ENCODE peak calls at places on chromosomes 4 and X, in six cellular contexts. S is left ventricle myocardium inferior; L is CD4-positive, CD25-positive, alpha-beta regulatory T cell; C is colonic mucosa; J is tibial nerve; B is IMR-90. Z is an unnamed sample.

GRCh38 chr4:104025251-104025650 is 305.5 kb upstream of the TACR3 start:
- DNase-seq in C (no peak), S (no peak), B (no peak), L (no peak), J (no peak), Z (no peak)

GRCh38 chr4:145179201-145179860 is 1.1 kb downstream of the OTUD4 start:
- DNase-seq in C (peak; percentile 80), J (peak; percentile 46), S (peak; percentile 80), L (peak; percentile 72), B (peak; percentile 49), Z (peak; percentile 52)

GRCh38 chr4:87390931-87391782 is at the start of gene HSD17B11:
- DNase-seq in J (peak; percentile 91), S (peak; percentile 88), B (peak; percentile 93), L (peak; percentile 73), C (peak; percentile 97), Z (peak; percentile 95)

GRCh38 chr4:3732076-3733028 is 33.8 kb upstream of the ADRA2C start:
- DNase-seq in B (no peak), S (no peak), C (no peak), L (no peak), J (no peak), Z (no peak)

GRCh38 chr4:87704000-87704399 is 53.9 kb downstream of the DMP1 start:
- DNase-seq in S (no peak), J (no peak), L (no peak), C (no peak), B (no peak), Z (no peak)

GRCh38 chrX:32530802-32531403 is 680.4 kb downstream of the DMD start:
- DNase-seq in B (peak; percentile 52), C (peak; percentile 31), J (peak; percentile 46), S (no peak), L (no peak), Z (peak; percentile 24)

GRCh38 chrX:64977830-64978229 is 1.6 kb upstream of the ZC4H2 start:
- DNase-seq in S (no peak), B (peak; percentile 28), J (no peak), L (no peak), C (no peak), Z (no peak)

GRCh38 chrX:40105016-40105790 is 7.4 kb upstream of the BCOR start:
- DNase-seq in J (no peak), B (no peak), L (no peak), C (no peak), S (peak; percentile 52), Z (peak; percentile 38)

GRCh38 chrX:38095971-38096529 is 89.7 kb downstream of the SYTL5 start:
- DNase-seq in C (no peak), B (peak; percentile 58), L (no peak), J (no peak), S (no peak), Z (no peak)

GRCh38 chrX:8688776-8689175 is 43.2 kb downstream of the ANOS1 start:
- DNase-seq in L (no peak), C (no peak), J (no peak), S (no peak), B (no peak), Z (no peak)

GRCh38 chr4:73345399-73345975 is 58.6 kb upstream of the ALB start:
- DNase-seq in L (no peak), C (no peak), J (no peak), S (no peak), B (no peak), Z (no peak)

GRCh38 chr4:37802068-37802666 is 24.3 kb upstream of the PGM2 start:
- DNase-seq in C (peak; percentile 68), B (peak; percentile 60), S (peak; percentile 26), J (no peak), L (no peak), Z (peak; percentile 86)

GRCh38 chr4:19944251-19944650 is 307.5 kb upstream of the SLIT2 start:
- DNase-seq in B (no peak), L (no peak), C (no peak), J (no peak), S (no peak), Z (no peak)

GRCh38 chr4:141329174-141329569 is 108.5 kb downstream of the ZNF330 start:
- DNase-seq in J (peak; percentile 63), L (no peak), B (peak; percentile 80), C (no peak), S (no peak), Z (no peak)

GRCh38 chrX:12241026-12241425 is 102.8 kb downstream of the FRMPD4 start:
- DNase-seq in B (peak; percentile 5), C (no peak), L (no peak), J (no peak), S (no peak), Z (no peak)

GRCh38 chrX:1152090-1152489 is 60.4 kb downstream of the CRLF2 start:
- DNase-seq in L (no peak), B (no peak), C (no peak), S (no peak), J (no peak), Z (no peak)
- H3K9me3 ChIP-seq in L (no peaks in the 10 kb centered on the region), B (peaks cover 11% of the 10 kb centered on the region), C (no peaks in the 10 kb centered on the region), S (no peaks in the 10 kb centered on the region), J (no peaks in the 10 kb centered on the region), Z (no peaks in the 10 kb centered on the region)

DNA sequence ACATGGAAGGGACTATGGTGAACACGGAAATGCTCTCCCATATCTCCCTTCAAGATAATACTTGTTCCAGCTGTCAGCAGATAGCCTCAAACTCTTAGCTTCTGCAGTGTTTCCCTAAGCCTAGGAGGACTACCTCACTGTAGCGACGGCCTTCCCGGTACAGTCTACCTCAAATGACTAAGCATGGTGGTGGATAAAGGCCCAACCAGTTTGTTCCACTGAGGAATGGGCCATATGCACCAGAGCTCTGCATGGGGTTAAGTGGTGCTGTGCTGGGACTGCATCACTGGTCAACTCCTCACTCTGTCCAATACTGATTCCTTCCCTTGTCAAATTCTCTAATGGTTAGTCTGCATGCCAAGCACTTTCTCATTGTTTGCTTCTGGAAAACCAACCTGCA is 119.6 kb upstream of the GNPDA2 start:
- DNase-seq in L (no peak), S (no peak), C (no peak), J (no peak), B (no peak), Z (no peak)
- H3K9me3 ChIP-seq in L (no peaks in the 10 kb centered on the region), S (no peaks in the 10 kb centered on the region), C (no peaks in the 10 kb centered on the region), J (no peaks in the 10 kb centered on the region), B (no peaks in the 10 kb centered on the region), Z (no peaks in the 10 kb centered on the region)

GRCh38 chrX:115929480-115929879 is 241.1 kb upstream of the AGTR2 start:
- DNase-seq in L (no peak), C (no peak), J (no peak), S (no peak), B (no peak), Z (no peak)
- H3K9me3 ChIP-seq in L (peaks cover 2% of the 10 kb centered on the region), C (no peaks in the 10 kb centered on the region), J (no peaks in the 10 kb centered on the region), S (peaks cover 88% of the 10 kb centered on the region), B (peaks cover 14% of the 10 kb centered on the region), Z (no peaks in the 10 kb centered on the region)

DNA sequence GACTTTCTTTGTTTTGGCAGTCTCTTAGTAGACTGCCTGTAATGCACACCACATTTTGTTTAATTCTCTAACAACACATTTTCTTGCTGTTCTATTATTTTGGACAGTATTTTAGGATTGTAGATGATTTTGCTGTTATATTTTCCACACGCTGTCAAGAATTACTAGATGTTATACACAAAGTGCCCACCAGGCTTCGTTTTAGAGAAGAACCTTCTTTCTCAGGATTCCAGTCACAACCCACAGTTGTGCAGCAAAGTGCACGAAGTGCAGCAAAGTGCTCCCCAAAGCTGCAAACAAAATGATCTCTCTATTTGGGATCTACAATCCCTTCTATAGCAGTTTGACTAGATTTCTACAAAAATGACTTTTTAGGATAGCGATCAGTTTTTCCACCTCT is 2.4 kb downstream of the ZNF141 start:
- DNase-seq in J (no peak), B (no peak), L (no peak), S (no peak), C (no peak), Z (no peak)
- H3K9me3 ChIP-seq in J (no peaks in the 10 kb centered on the region), B (peaks cover 22% of the 10 kb centered on the region), L (peaks cover 32% of the 10 kb centered on the region), S (peaks cover 45% of the 10 kb centered on the region), C (peaks cover 7% of the 10 kb centered on the region), Z (no peaks in the 10 kb centered on the region)

DNA sequence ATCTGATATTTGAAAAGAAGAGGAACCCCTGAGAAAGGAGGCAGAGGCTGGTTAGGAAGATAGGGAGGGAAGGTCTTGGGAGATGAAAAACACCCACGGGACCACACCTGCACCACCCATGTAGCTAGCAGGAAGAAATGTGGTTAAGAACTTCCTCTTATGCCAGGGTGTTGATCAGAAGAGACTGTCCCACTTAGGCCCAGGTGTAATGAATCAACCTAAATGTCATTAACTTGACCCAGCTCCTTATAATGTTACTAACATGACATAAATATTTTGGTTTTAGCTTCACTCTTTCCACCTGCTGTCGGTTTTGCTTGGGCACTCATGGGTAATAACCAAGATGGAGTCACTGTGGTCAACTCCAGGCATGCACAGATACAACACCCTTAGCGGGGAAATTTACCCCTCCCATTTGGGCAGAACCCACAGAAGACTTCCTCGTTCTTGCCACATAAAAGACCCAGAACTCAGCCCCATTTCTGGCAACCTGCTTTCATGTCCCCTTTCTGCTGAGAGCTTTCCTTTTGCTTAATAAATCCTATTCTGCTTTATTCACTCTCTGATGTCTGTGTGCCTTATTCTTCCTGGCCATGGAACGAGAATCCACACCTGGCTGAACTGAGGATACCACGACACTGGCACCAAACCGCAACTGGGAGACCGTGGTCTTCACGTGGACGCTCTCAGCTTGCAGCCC is 46.8 kb downstream of the ZNF141 start:
- DNase-seq in J (no peak), S (no peak), B (no peak), C (no peak), L (no peak), Z (no peak)
- H3K9me3 ChIP-seq in J (peaks cover 15% of the 10 kb centered on the region), S (peaks cover 100% of the 10 kb centered on the region), B (peaks cover 64% of the 10 kb centered on the region), C (peaks cover 21% of the 10 kb centered on the region), L (peaks cover 52% of the 10 kb centered on the region), Z (peaks cover 15% of the 10 kb centered on the region)

DNA sequence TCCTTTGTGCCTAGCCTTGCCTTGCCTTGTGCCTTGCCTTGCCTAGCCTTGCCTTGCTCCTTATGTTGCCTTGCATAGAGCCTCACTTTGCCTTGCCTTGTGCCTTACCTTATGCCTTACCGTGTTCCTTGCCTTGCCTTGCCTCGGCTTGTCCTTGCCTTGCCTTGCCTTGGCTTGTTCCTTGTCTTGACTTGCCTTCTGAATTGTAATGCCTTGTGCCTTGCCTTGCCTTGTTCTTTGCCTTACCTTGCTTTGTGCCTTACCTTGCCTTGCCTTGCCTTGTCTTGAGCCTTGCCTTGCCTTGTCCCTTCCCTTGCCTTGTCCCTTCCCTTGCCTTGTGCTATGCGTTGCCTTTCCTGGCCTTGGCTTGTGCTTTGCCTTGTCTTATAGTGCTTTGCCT is 90.2 kb downstream of the TAB3 start:
- DNase-seq in J (no peak), C (no peak), B (no peak), S (no peak), L (no peak), Z (no peak)
- H3K9me3 ChIP-seq in J (no peaks in the 10 kb centered on the region), C (no peaks in the 10 kb centered on the region), B (peaks cover 26% of the 10 kb centered on the region), S (no peaks in the 10 kb centered on the region), L (no peaks in the 10 kb centered on the region), Z (no peaks in the 10 kb centered on the region)

DNA sequence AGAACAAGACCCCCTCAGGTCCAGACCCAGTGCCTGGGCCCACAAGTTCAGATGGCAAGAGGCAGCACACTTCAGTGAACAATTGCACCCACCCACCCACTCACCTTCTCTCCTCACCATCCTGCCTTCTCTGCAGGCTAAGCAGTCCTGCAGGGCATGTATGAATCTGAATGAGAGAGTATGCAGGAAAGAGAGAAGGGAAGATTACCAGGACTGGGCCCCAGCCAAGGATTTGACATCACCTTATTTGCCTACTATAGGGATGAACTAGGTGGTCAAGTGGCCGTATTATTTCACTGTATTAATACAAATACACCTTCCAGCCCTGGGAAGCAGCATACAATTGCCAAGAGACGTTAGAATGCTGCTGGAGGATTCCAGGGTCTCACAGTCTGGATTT is 2.1 kb upstream of the ZNF141 start:
- DNase-seq in J (no peak), S (no peak), L (no peak), B (no peak), C (no peak), Z (no peak)
- H3K9me3 ChIP-seq in J (no peaks in the 10 kb centered on the region), S (peaks cover 2% of the 10 kb centered on the region), L (peaks cover 14% of the 10 kb centered on the region), B (peaks cover 10% of the 10 kb centered on the region), C (peaks cover 4% of the 10 kb centered on the region), Z (no peaks in the 10 kb centered on the region)